ENCODE peak calls at places on chromosomes 5 and 9, in five cellular contexts. Y is IMR-90, Q is astrocyte of the spinal cord, N is mucosa of descending colon, D is retinal pigment epithelial cell. U is an unnamed sample.

GRCh38 chr5:54610197-54610898 is 92.8 kb downstream of the SNX18 start:
- DNase-seq in Y (no peak), Q (no peak), N (peak), D (no peak), U (no peak)

GRCh38 chr5:131379723-131380122 is 115.9 kb downstream of the CDC42SE2 start:
- DNase-seq in Y (peak), Q (peak), N (peak), D (peak), U (no peak)

GRCh38 chr9:86707932-86708510 is 239.3 kb downstream of the GAS1 start:
- DNase-seq in Y (no peak), Q (no peak), N (no peak), D (no peak), U (no peak)

GRCh38 chr5:1409386-1410110 is 35.7 kb downstream of the SLC6A3 start:
- DNase-seq in Y (peak), Q (peak), N (peak), D (no peak), U (peak)

GRCh38 chr5:66769839-66770617 is 173.8 kb downstream of the MAST4 start:
- DNase-seq in Y (no peak), Q (peak), N (peak), D (no peak), U (no peak)

GRCh38 chr5:135608761-135609443 is 30.1 kb upstream of the CXCL14 start:
- DNase-seq in Y (no peak), Q (no peak), N (no peak), D (no peak), U (no peak)

GRCh38 chr5:80127037-80127642 is 92.0 kb downstream of the THBS4 start:
- DNase-seq in Y (no peak), Q (no peak), N (no peak), D (no peak), U (no peak)

GRCh38 chr5:83721878-83722779 is 1.5 kb upstream of the HAPLN1 start:
- DNase-seq in Y (peak), Q (peak), N (peak), D (no peak), U (peak)

GRCh38 chr5:35202319-35203111 is 27.8 kb downstream of the PRLR start:
- DNase-seq in Y (peak), Q (peak), N (peak), D (no peak), U (peak)

GRCh38 chr5:41763096-41763495 is 107.1 kb downstream of the OXCT1 start:
- DNase-seq in Y (peak), Q (peak), N (no peak), D (no peak), U (no peak)

GRCh38 chr5:75320341-75320740 is 16.7 kb upstream of the HMGCR start:
- DNase-seq in Y (no peak), Q (peak), N (no peak), D (no peak), U (no peak)

GRCh38 chr5:4258170-4258569 is 662.5 kb downstream of the IRX1 start:
- DNase-seq in Y (no peak), Q (no peak), N (no peak), D (no peak), U (no peak)

GRCh38 chr5:2806176-2806575 is 54.7 kb upstream of the IRX2 start:
- DNase-seq in Y (no peak), Q (no peak), N (no peak), D (no peak), U (no peak)
- TF ChIP-seq CTCF in Y (no peak), Q (no peak), N (no peak), D (no peak), U (no peak)

DNA sequence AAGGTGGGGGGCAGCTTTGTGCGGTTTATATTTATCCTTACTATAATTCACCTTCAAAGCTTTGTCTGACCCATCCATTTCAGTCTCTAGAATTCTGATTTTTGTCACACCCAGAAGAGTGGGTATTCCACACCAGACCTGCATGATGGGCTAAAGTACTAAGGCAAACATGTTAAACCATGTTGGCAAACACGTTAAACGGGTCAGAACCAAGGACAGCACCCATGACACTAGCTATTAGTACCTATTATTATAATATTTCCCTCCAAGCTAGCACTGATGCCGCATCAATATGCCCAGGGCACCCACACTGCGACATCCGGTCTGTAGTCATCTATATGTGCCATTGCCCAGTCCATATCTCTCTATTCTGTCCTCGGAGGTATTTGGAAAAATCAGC is 104.7 kb downstream of the FBXW11 start:
- DNase-seq in Y (no peak), Q (no peak), N (no peak), D (no peak), U (no peak)
- TF ChIP-seq CTCF in Y (no peak), Q (no peak), N (no peak), D (no peak), U (no peak)

GRCh38 chr5:78265163-78265562 is 29.3 kb downstream of the AP3B1 start:
- DNase-seq in Y (no peak), Q (no peak), N (no peak), D (no peak), U (no peak)

GRCh38 chr5:78271766-78272165 is 22.7 kb downstream of the AP3B1 start:
- DNase-seq in Y (no peak), Q (no peak), N (no peak), D (no peak), U (no peak)

GRCh38 chr5:78268361-78268760 is 26.1 kb downstream of the AP3B1 start:
- DNase-seq in Y (no peak), Q (no peak), N (no peak), D (no peak), U (no peak)

GRCh38 chr5:78273436-78273835 is 21.1 kb downstream of the AP3B1 start:
- DNase-seq in Y (no peak), Q (no peak), N (no peak), D (no peak), U (no peak)

GRCh38 chr5:78269088-78269703 is 25.3 kb downstream of the AP3B1 start:
- DNase-seq in Y (peak), Q (peak), N (no peak), D (no peak), U (no peak)
- TF ChIP-seq CTCF in Y (peak), Q (peak), N (no peak), D (peak), U (peak)

GRCh38 chr9:117745598-117745997 is 41.4 kb downstream of the TLR4 start:
- DNase-seq in Y (no peak), Q (no peak), N (no peak), D (no peak), U (no peak)

GRCh38 chr9:117744856-117745389 is 40.7 kb downstream of the TLR4 start:
- DNase-seq in Y (no peak), Q (peak), N (no peak), D (no peak), U (peak)

GRCh38 chr9:117750401-117750800 is 46.2 kb downstream of the TLR4 start:
- DNase-seq in Y (no peak), Q (no peak), N (no peak), D (no peak), U (no peak)

GRCh38 chr9:117746263-117746662 is 42.1 kb downstream of the TLR4 start:
- DNase-seq in Y (no peak), Q (no peak), N (no peak), D (no peak), U (no peak)

GRCh38 chr9:117747571-117747970 is 43.4 kb downstream of the TLR4 start:
- DNase-seq in Y (no peak), Q (no peak), N (no peak), D (no peak), U (no peak)
- TF ChIP-seq CTCF in Y (no peak), Q (no peak), N (no peak), D (no peak), U (no peak)

DNA sequence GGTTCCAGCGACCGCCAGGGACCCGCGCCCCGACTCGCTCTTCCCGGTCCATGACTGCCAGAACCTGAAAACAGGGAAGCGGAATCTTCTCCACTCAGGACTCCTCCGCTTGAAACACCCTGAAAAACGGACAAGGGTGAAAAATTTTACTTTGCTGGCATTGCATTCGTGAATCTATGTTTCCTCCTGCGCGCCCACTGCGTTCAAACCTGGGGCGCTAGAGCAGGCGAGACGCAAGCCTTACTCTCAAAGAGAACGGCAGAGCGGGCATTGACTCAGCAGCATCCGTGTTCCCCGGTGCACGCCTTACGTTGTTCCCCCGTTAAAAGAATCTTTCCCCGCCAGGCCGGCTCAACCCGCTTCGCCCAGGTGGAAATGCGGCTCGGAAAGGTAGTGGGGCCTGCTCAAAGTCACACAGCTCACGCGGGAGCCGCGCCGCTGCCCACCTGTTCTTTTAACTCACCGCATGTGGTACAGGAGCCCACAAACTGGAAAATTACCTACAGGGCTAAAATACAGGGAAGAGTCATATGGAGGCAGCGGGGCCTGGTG is 999 bp upstream of the DRD1 start:
- DNase-seq in Y (no peak), Q (no peak), N (no peak), D (no peak), U (no peak)
- TF ChIP-seq CTCF in Y (no peak), Q (no peak), N (peak), D (no peak), U (no peak)

DNA sequence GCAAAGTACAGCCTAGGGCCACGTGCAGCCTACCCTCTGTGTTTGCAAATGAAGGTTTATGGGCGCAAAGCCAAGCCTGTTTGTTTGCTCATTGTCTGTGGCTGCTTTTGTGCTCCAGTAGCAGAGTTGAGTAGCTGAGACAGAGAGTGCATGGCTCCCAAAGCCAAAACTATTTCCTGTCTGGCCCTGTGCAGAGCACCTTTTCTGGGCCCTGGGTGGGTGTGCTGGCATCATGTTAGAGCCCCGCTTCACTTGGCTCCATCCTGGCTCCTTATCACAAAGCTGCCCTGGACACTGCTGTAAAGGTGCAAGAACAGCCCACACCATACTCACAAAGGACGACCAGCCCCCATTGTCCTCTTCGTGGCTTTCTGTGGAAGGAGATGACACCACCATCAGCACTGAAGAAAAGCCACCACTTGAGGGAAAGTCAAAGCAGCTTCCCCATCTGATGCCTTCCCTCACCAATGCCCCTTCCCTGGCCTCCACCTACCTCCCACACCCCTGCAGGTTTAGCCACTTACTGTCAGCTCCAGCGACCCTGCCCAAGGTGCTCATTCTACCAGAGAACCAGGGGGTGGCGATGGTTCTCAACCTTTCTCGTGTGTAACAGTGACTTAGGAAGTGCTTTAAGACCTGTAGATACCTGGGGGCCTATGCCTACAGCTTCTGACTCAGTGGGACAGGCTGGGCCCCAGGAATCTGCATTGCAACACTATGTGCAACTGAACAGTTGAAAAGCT is 23.4 kb downstream of the LCP2 start:
- DNase-seq in Y (no peak), Q (no peak), N (no peak), D (peak), U (no peak)
- TF ChIP-seq CTCF in Y (no peak), Q (no peak), N (no peak), D (peak), U (peak)